ENCODE peak calls at places on chromosomes 6 and 20, in six cellular contexts. X, F, K, Z, Q and V are unnamed samples.

GRCh38 chr6:147132889-147133288 is 71.3 kb upstream of the STXBP5 start:
- DNase-seq in X (no peak), K (no peak), F (no peak), Z (no peak), Q (no peak), V (no peak)

GRCh38 chr20:22511943-22512910 is 72.1 kb downstream of the FOXA2 start:
- DNase-seq in Z (no peak), Q (no peak), F (no peak), K (peak; percentile 40), X (no peak), V (no peak)

GRCh38 chr20:37506166-37506725 is 14.8 kb upstream of the NNAT start:
- DNase-seq in X (no peak), Z (no peak), K (no peak), Q (no peak), F (no peak), V (no peak)

GRCh38 chr20:31823360-31824124 is 4.4 kb downstream of the MYLK2 start:
- DNase-seq in Q (peak; percentile 53), F (no peak), X (no peak), Z (no peak), K (no peak), V (no peak)

GRCh38 chr6:146851837-146852236 is 253.1 kb downstream of the ADGB start:
- DNase-seq in Z (no peak), K (no peak), F (no peak), X (no peak), Q (no peak), V (no peak)

GRCh38 chr6:83815631-83816030 is 37.5 kb upstream of the RIPPLY2 start:
- DNase-seq in Z (no peak), F (no peak), Q (no peak), K (no peak), X (no peak), V (no peak)

GRCh38 chr6:16244869-16245451 is 6.6 kb downstream of the GMPR start:
- DNase-seq in X (no peak), K (no peak), Q (no peak), Z (no peak), F (no peak), V (no peak)

GRCh38 chr6:43714311-43715055 is 26.9 kb upstream of the MRPS18A start:
- DNase-seq in F (peak; percentile 91), X (peak; percentile 37), Q (peak; percentile 79), Z (peak; percentile 54), K (no peak), V (no peak)

GRCh38 chr20:57024849-57025248 is 241.6 kb downstream of the BMP7 start:
- DNase-seq in K (no peak), F (no peak), Q (no peak), X (no peak), Z (no peak), V (no peak)

GRCh38 chr6:152117156-152118129 is 310.0 kb downstream of the ESR1 start:
- DNase-seq in K (no peak), X (no peak), Z (no peak), F (peak; percentile 51), Q (no peak), V (no peak)

GRCh38 chr6:137894779-137895385 is 27.8 kb downstream of the TNFAIP3 start:
- DNase-seq in F (no peak), Q (no peak), K (no peak), Z (no peak), X (no peak), V (no peak)

GRCh38 chr20:56575961-56576360 is 42.9 kb downstream of the FAM209B start:
- DNase-seq in Z (no peak), K (no peak), X (no peak), Q (no peak), F (no peak), V (no peak)

GRCh38 chr20:17958326-17959256 is 10.0 kb downstream of the SNX5 start:
- DNase-seq in K (no peak), X (no peak), F (no peak), Q (no peak), Z (no peak), V (no peak)

GRCh38 chr6:3751730-3752537 is 421 bp upstream of the PXDC1 start:
- DNase-seq in K (peak; percentile 80), Z (peak; percentile 79), F (peak; percentile 90), Q (peak; percentile 94), X (peak; percentile 88), V (peak; percentile 89)

GRCh38 chr20:15320941-15321340 is 983.5 kb upstream of the FLRT3 start:
- DNase-seq in Z (no peak), X (no peak), F (no peak), Q (peak; percentile 31), K (no peak), V (no peak)

GRCh38 chr6:36024154-36024760 is at the start of gene SLC26A8:
- DNase-seq in F (no peak), X (no peak), Z (no peak), Q (peak; percentile 48), K (no peak), V (no peak)

GRCh38 chr6:69820438-69820837 is 23.6 kb upstream of the LMBRD1 start:
- DNase-seq in F (no peak), Z (no peak), X (no peak), K (no peak), Q (no peak), V (no peak)

GRCh38 chr6:112296122-112296521 is 41.8 kb upstream of the LAMA4 start:
- DNase-seq in X (no peak), F (no peak), Q (no peak), Z (no peak), K (no peak), V (no peak)

GRCh38 chr6:74715362-74716068 is 490.3 kb downstream of the COL12A1 start:
- DNase-seq in F (no peak), K (no peak), Z (no peak), Q (no peak), X (no peak), V (no peak)

GRCh38 chr6:99219788-99220187 is 129.7 kb downstream of the FAXC start:
- DNase-seq in K (no peak), Q (no peak), Z (no peak), X (no peak), F (no peak), V (no peak)

GRCh38 chr6:40386200-40386599 is 201.0 kb downstream of the LRFN2 start:
- DNase-seq in F (no peak), Q (no peak), X (no peak), Z (no peak), K (no peak), V (no peak)

GRCh38 chr6:25239059-25239458 is 40.1 kb upstream of the CARMIL1 start:
- DNase-seq in Q (no peak), X (no peak), Z (no peak), K (no peak), F (no peak), V (no peak)

GRCh38 chr6:142301421-142302391 is at the start of gene ADGRG6:
- DNase-seq in F (no peak), Q (peak; percentile 56), Z (no peak), X (peak; percentile 30), K (peak; percentile 39), V (no peak)

GRCh38 chr6:75486850-75487568 is 6.6 kb downstream of the FILIP1 start:
- DNase-seq in F (no peak), K (no peak), Z (no peak), X (no peak), Q (no peak), V (no peak)

GRCh38 chr20:7912551-7912950 is 27.7 kb downstream of the HAO1 start:
- DNase-seq in K (no peak), X (no peak), Q (no peak), Z (no peak), F (no peak), V (no peak)

GRCh38 chr6:132131777-132132176 is 180.6 kb upstream of the CCN2 start:
- DNase-seq in F (peak; percentile 65), X (peak; percentile 16), K (no peak), Z (no peak), Q (peak; percentile 32), V (peak; percentile 59)

GRCh38 chr6:40350193-40350941 is 236.8 kb downstream of the LRFN2 start:
- DNase-seq in Q (no peak), X (no peak), Z (no peak), F (no peak), K (no peak), V (no peak)

DNA sequence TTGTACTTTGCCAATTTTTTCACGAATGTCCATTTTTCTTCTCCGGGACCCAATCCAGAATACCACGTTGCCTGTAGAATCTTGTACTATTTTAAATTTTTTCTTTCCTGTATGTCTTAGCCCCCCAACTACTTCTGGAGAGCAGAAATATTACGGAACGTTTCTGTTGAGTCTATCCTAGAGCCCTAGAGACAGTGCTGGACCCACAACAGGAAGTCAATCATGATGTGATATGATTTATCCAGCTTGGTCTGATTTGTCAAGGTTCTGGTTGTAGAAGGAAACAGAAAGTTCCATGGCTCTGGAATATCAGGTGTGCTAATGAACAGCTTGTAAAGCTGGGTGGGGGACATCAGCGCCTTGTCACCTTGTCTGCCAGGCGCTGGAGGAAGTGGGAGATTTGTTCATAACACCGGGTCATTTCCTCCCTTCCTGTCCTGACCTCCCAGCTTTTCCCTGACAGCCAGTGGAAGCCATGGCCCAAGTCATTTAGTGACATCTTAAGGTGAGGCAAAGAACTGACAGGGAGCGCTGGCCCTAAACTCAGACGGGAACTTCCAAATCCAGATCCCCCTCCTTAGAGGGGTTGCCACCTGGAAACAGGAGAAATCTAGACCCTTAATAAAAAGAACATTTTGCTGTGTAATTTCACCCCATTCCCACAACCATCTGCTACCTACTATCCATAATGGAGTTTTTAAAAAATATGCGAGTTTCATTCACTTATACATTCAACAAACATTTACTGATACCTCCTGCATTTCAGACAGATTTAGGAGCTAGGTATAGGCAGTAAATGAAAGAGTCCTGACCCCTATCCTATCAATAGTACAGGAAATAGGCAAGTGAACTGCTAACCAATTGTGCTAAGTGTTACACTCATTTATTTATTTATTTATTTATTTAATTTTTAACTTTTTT is 130.5 kb downstream of the ZFP64 start:
- DNase-seq in X (no peak), Q (no peak), Z (no peak), K (no peak), F (no peak), V (no peak)
- TF ChIP-seq CTCF in X (peak; percentile 48), Q (peak; percentile 29), Z (no peak), K (no peak), F (no peak), V (no peak)

GRCh38 chr6:10556496-10557391 is 35.6 kb downstream of the GCNT2 start:
- DNase-seq in F (no peak), Q (no peak), K (no peak), X (no peak), Z (no peak), V (no peak)
- H3K4me1 ChIP-seq in F (no peaks in the 10 kb centered on the region), Q (no peaks in the 10 kb centered on the region), K (peaks cover 7% of the 10 kb centered on the region), X (peaks cover 57% of the 10 kb centered on the region), Z (no peaks in the 10 kb centered on the region), V (no peaks in the 10 kb centered on the region)

GRCh38 chr20:2394411-2395055 is 13.8 kb downstream of the TGM6 start:
- DNase-seq in K (no peak), F (no peak), Q (no peak), Z (no peak), X (no peak), V (no peak)
- H3K4me3 ChIP-seq in K (no peak overlapping the region), F (no peak overlapping the region), Q (no peak overlapping the region), Z (no peak overlapping the region), X (no peak overlapping the region), V (no peak overlapping the region)

DNA sequence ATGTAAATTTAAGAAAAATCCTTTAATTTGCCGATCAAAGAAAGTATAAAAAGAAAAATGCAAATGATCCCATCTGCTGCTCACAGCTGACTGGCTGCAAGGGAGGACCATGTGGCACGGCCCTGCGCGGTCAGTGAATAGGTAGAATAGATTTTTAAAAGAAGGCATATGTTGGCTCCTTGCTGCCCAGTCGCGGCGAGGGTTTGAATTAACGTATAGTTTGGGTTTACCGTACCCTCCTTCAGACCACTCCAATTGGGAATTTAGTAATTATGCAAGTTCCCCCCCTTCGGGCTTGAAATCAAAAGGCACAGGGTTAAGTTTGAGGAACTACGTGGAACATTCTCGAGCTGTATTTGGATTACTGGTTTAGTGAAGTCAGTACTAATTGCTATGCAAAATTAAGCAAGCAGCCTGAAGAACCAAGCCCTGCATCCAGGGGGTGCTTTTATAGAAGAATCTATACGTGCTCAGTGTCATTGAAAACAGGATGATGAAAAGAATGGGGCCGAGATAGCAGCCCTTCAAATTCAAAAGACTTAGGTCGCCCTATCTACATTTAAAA is 1.1 kb upstream of the BEND3 start:
- DNase-seq in Q (no peak), Z (no peak), X (no peak), K (peak; percentile 55), F (no peak), V (no peak)
- TF ChIP-seq CTCF in Q (peak; percentile 6), Z (no peak), X (no peak), K (no peak), F (no peak), V (no peak)